ENCODE peak calls at places on chromosomes 13 and 19, in ten cellular contexts. One of them, this sample, is unnamed. For H3K4me1, the result is how much of the 10 kb centered on the place peaks cover.

GRCh38 chr19:50705422-50706019 is 14.1 kb downstream of the SHANK1 start:
- DNase-seq in tibial nerve: no peak
- DNase-seq in tibial artery: no peak
- DNase-seq in GM23248: peak
- DNase-seq in spleen: no peak
- DNase-seq in left lung: no peak
- DNase-seq in GM23338: peak
- DNase-seq in fibroblast of lung: peak
- DNase-seq in CD8-positive, alpha-beta memory T cell: no peak
- DNase-seq in IMR-90: peak
- DNase-seq in this sample: no peak

GRCh38 chr13:37481005-37481857 is 117.3 kb downstream of the POSTN start:
- DNase-seq in GM23338: no peak
- DNase-seq in GM23248: peak
- DNase-seq in tibial nerve: no peak
- DNase-seq in IMR-90: peak
- DNase-seq in spleen: no peak
- DNase-seq in left lung: no peak
- DNase-seq in tibial artery: no peak
- DNase-seq in CD8-positive, alpha-beta memory T cell: no peak
- DNase-seq in fibroblast of lung: peak
- DNase-seq in this sample: no peak

GRCh38 chr13:102903659-102904407 is 58.0 kb downstream of the ERCC5 start:
- DNase-seq in left lung: no peak
- DNase-seq in GM23248: peak
- DNase-seq in fibroblast of lung: peak
- DNase-seq in tibial artery: no peak
- DNase-seq in spleen: no peak
- DNase-seq in tibial nerve: no peak
- DNase-seq in GM23338: peak
- DNase-seq in IMR-90: peak
- DNase-seq in CD8-positive, alpha-beta memory T cell: no peak
- DNase-seq in this sample: no peak

GRCh38 chr13:54859827-54860226 is 1831.2 kb downstream of the OLFM4 start:
- DNase-seq in fibroblast of lung: no peak
- DNase-seq in GM23338: no peak
- DNase-seq in CD8-positive, alpha-beta memory T cell: no peak
- DNase-seq in GM23248: no peak
- DNase-seq in left lung: no peak
- DNase-seq in tibial nerve: no peak
- DNase-seq in tibial artery: no peak
- DNase-seq in spleen: no peak
- DNase-seq in IMR-90: no peak
- DNase-seq in this sample: no peak

GRCh38 chr13:30739646-30740642 is 4.6 kb downstream of the ALOX5AP start:
- DNase-seq in CD8-positive, alpha-beta memory T cell: peak
- DNase-seq in spleen: no peak
- DNase-seq in IMR-90: peak
- DNase-seq in GM23338: no peak
- DNase-seq in tibial nerve: no peak
- DNase-seq in left lung: no peak
- DNase-seq in tibial artery: no peak
- DNase-seq in fibroblast of lung: peak
- DNase-seq in GM23248: peak
- DNase-seq in this sample: no peak

GRCh38 chr13:43872181-43872580 is 7.4 kb downstream of the CCDC122 start:
- DNase-seq in GM23338: peak
- DNase-seq in tibial artery: no peak
- DNase-seq in CD8-positive, alpha-beta memory T cell: no peak
- DNase-seq in left lung: no peak
- DNase-seq in tibial nerve: no peak
- DNase-seq in IMR-90: peak
- DNase-seq in fibroblast of lung: no peak
- DNase-seq in GM23248: no peak
- DNase-seq in spleen: no peak
- DNase-seq in this sample: no peak

GRCh38 chr19:32877323-32877912 is 7.9 kb upstream of the SLC7A9 start:
- DNase-seq in fibroblast of lung: no peak
- DNase-seq in left lung: no peak
- DNase-seq in GM23338: no peak
- DNase-seq in tibial nerve: no peak
- DNase-seq in IMR-90: no peak
- DNase-seq in tibial artery: no peak
- DNase-seq in spleen: no peak
- DNase-seq in CD8-positive, alpha-beta memory T cell: no peak
- DNase-seq in GM23248: no peak
- DNase-seq in this sample: no peak

GRCh38 chr19:6779204-6779603 is 6.7 kb downstream of the VAV1 start:
- DNase-seq in left lung: no peak
- DNase-seq in CD8-positive, alpha-beta memory T cell: no peak
- DNase-seq in tibial nerve: no peak
- DNase-seq in IMR-90: no peak
- DNase-seq in fibroblast of lung: no peak
- DNase-seq in GM23338: no peak
- DNase-seq in tibial artery: no peak
- DNase-seq in GM23248: peak
- DNase-seq in spleen: no peak
- DNase-seq in this sample: no peak

GRCh38 chr19:10404888-10405808 is 1.8 kb upstream of the CDC37 start:
- DNase-seq in CD8-positive, alpha-beta memory T cell: no peak
- DNase-seq in GM23338: peak
- DNase-seq in tibial nerve: no peak
- DNase-seq in GM23248: peak
- DNase-seq in fibroblast of lung: no peak
- DNase-seq in left lung: no peak
- DNase-seq in IMR-90: no peak
- DNase-seq in tibial artery: no peak
- DNase-seq in spleen: no peak
- DNase-seq in this sample: no peak

GRCh38 chr19:10403137-10404021 is at the start of gene CDC37:
- DNase-seq in GM23338: peak
- DNase-seq in tibial artery: peak
- DNase-seq in left lung: peak
- DNase-seq in IMR-90: peak
- DNase-seq in CD8-positive, alpha-beta memory T cell: peak
- DNase-seq in tibial nerve: peak
- DNase-seq in spleen: peak
- DNase-seq in fibroblast of lung: peak
- DNase-seq in GM23248: peak
- DNase-seq in this sample: peak

GRCh38 chr19:10408511-10409291 is 5.4 kb upstream of the CDC37 start:
- DNase-seq in tibial artery: peak
- DNase-seq in IMR-90: no peak
- DNase-seq in GM23338: no peak
- DNase-seq in left lung: peak
- DNase-seq in GM23248: peak
- DNase-seq in CD8-positive, alpha-beta memory T cell: peak
- DNase-seq in spleen: peak
- DNase-seq in fibroblast of lung: no peak
- DNase-seq in tibial nerve: no peak
- DNase-seq in this sample: no peak

GRCh38 chr19:10406191-10406590 is 2.8 kb upstream of the CDC37 start:
- DNase-seq in GM23248: no peak
- DNase-seq in spleen: no peak
- DNase-seq in GM23338: no peak
- DNase-seq in tibial nerve: no peak
- DNase-seq in CD8-positive, alpha-beta memory T cell: no peak
- DNase-seq in IMR-90: no peak
- DNase-seq in tibial artery: no peak
- DNase-seq in left lung: no peak
- DNase-seq in fibroblast of lung: no peak
- DNase-seq in this sample: no peak

DNA sequence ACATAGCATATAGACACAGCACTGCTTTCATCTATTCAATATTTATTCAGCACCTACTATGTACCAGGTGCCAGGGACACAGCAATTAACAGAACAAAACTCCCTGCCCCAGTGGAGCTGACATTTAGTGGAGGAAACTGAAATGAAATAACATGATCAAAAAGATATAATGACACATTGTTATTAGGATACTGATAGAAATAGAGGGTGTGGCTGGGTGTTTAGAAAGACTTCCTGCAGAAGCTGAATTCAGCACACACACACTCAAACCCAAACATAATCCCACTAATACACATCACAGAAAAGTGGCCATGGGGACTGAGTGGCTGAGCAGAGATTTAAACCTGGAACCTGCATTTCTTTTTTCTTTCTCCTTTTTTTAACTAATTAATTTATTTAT is 3.8 kb upstream of the CDC37 start:
- DNase-seq in fibroblast of lung: no peak
- DNase-seq in spleen: no peak
- DNase-seq in tibial artery: no peak
- DNase-seq in GM23248: no peak
- DNase-seq in CD8-positive, alpha-beta memory T cell: no peak
- DNase-seq in GM23338: no peak
- DNase-seq in tibial nerve: no peak
- DNase-seq in IMR-90: no peak
- DNase-seq in left lung: no peak
- DNase-seq in this sample: no peak
- H3K4me1 ChIP-seq in fibroblast of lung: under half
- H3K4me1 ChIP-seq in spleen: under half
- H3K4me1 ChIP-seq in tibial artery: under half
- H3K4me1 ChIP-seq in GM23248: under half
- H3K4me1 ChIP-seq in CD8-positive, alpha-beta memory T cell: half or more
- H3K4me1 ChIP-seq in GM23338: under half
- H3K4me1 ChIP-seq in tibial nerve: under half
- H3K4me1 ChIP-seq in IMR-90: under half
- H3K4me1 ChIP-seq in left lung: half or more
- H3K4me1 ChIP-seq in this sample: under half

GRCh38 chr19:16366433-16367268 is 42.0 kb downstream of the KLF2 start:
- DNase-seq in left lung: no peak
- DNase-seq in GM23248: no peak
- DNase-seq in CD8-positive, alpha-beta memory T cell: peak
- DNase-seq in GM23338: peak
- DNase-seq in tibial artery: no peak
- DNase-seq in tibial nerve: no peak
- DNase-seq in spleen: peak
- DNase-seq in fibroblast of lung: no peak
- DNase-seq in IMR-90: no peak
- DNase-seq in this sample: no peak

GRCh38 chr19:16369306-16369663 is 44.7 kb downstream of the KLF2 start:
- DNase-seq in CD8-positive, alpha-beta memory T cell: no peak
- DNase-seq in GM23248: no peak
- DNase-seq in IMR-90: no peak
- DNase-seq in GM23338: no peak
- DNase-seq in spleen: no peak
- DNase-seq in tibial artery: no peak
- DNase-seq in fibroblast of lung: no peak
- DNase-seq in tibial nerve: no peak
- DNase-seq in left lung: no peak
- DNase-seq in this sample: no peak

GRCh38 chr19:16367269-16367683 is 42.6 kb downstream of the KLF2 start:
- DNase-seq in left lung: no peak
- DNase-seq in CD8-positive, alpha-beta memory T cell: peak
- DNase-seq in IMR-90: no peak
- DNase-seq in spleen: peak
- DNase-seq in tibial nerve: no peak
- DNase-seq in GM23338: no peak
- DNase-seq in GM23248: no peak
- DNase-seq in tibial artery: no peak
- DNase-seq in fibroblast of lung: no peak
- DNase-seq in this sample: no peak

GRCh38 chr19:16369664-16370576 is 45.3 kb downstream of the KLF2 start:
- DNase-seq in GM23338: no peak
- DNase-seq in IMR-90: no peak
- DNase-seq in tibial nerve: no peak
- DNase-seq in fibroblast of lung: no peak
- DNase-seq in spleen: peak
- DNase-seq in tibial artery: no peak
- DNase-seq in GM23248: no peak
- DNase-seq in left lung: no peak
- DNase-seq in CD8-positive, alpha-beta memory T cell: peak
- DNase-seq in this sample: no peak

GRCh38 chr19:16368385-16369305 is 44.0 kb downstream of the KLF2 start:
- DNase-seq in tibial nerve: no peak
- DNase-seq in tibial artery: no peak
- DNase-seq in IMR-90: no peak
- DNase-seq in fibroblast of lung: no peak
- DNase-seq in GM23338: no peak
- DNase-seq in CD8-positive, alpha-beta memory T cell: peak
- DNase-seq in left lung: no peak
- DNase-seq in GM23248: no peak
- DNase-seq in spleen: peak
- DNase-seq in this sample: no peak
- H3K4me1 ChIP-seq in tibial nerve: under half
- H3K4me1 ChIP-seq in tibial artery: under half
- H3K4me1 ChIP-seq in IMR-90: under half
- H3K4me1 ChIP-seq in fibroblast of lung: under half
- H3K4me1 ChIP-seq in GM23338: under half
- H3K4me1 ChIP-seq in CD8-positive, alpha-beta memory T cell: half or more
- H3K4me1 ChIP-seq in left lung: half or more
- H3K4me1 ChIP-seq in GM23248: under half
- H3K4me1 ChIP-seq in spleen: half or more
- H3K4me1 ChIP-seq in this sample: under half

DNA sequence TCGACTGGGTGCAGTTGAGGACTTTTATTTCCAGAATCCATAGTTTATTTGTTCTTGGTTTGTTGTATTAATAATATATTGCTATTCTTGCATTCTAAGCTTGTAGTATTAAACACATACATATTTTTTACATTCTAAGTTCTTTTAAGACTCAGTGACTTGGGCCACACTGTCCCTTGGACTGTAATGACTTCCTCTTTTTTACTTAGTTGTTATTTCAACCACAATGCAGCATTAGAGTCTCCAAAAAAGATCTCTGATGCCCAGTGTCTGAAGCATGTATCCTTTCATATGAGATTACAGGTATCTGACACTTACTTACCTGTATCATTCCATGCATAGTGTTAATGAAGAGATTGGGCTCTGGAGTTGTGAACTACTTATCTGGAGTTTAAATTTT is 864.9 kb upstream of the PCDH20 start:
- DNase-seq in left lung: no peak
- DNase-seq in GM23338: no peak
- DNase-seq in GM23248: no peak
- DNase-seq in tibial nerve: no peak
- DNase-seq in spleen: no peak
- DNase-seq in fibroblast of lung: no peak
- DNase-seq in tibial artery: no peak
- DNase-seq in IMR-90: no peak
- DNase-seq in CD8-positive, alpha-beta memory T cell: no peak
- DNase-seq in this sample: no peak
- H3K4me1 ChIP-seq in left lung: under half
- H3K4me1 ChIP-seq in GM23338: under half
- H3K4me1 ChIP-seq in GM23248: under half
- H3K4me1 ChIP-seq in tibial nerve: under half
- H3K4me1 ChIP-seq in spleen: under half
- H3K4me1 ChIP-seq in fibroblast of lung: under half
- H3K4me1 ChIP-seq in tibial artery: under half
- H3K4me1 ChIP-seq in IMR-90: under half
- H3K4me1 ChIP-seq in CD8-positive, alpha-beta memory T cell: under half
- H3K4me1 ChIP-seq in this sample: under half

GRCh38 chr13:40407567-40407966 is 258.9 kb downstream of the FOXO1 start:
- DNase-seq in tibial nerve: no peak
- DNase-seq in GM23248: no peak
- DNase-seq in tibial artery: no peak
- DNase-seq in spleen: no peak
- DNase-seq in fibroblast of lung: no peak
- DNase-seq in left lung: no peak
- DNase-seq in GM23338: no peak
- DNase-seq in IMR-90: no peak
- DNase-seq in CD8-positive, alpha-beta memory T cell: no peak
- DNase-seq in this sample: no peak

GRCh38 chr13:40410315-40410714 is 256.1 kb downstream of the FOXO1 start:
- DNase-seq in GM23338: no peak
- DNase-seq in tibial nerve: no peak
- DNase-seq in left lung: no peak
- DNase-seq in tibial artery: no peak
- DNase-seq in fibroblast of lung: no peak
- DNase-seq in IMR-90: no peak
- DNase-seq in spleen: no peak
- DNase-seq in CD8-positive, alpha-beta memory T cell: no peak
- DNase-seq in GM23248: no peak
- DNase-seq in this sample: no peak

GRCh38 chr13:40408602-40409001 is 257.8 kb downstream of the FOXO1 start:
- DNase-seq in spleen: no peak
- DNase-seq in GM23338: no peak
- DNase-seq in IMR-90: peak
- DNase-seq in tibial artery: no peak
- DNase-seq in CD8-positive, alpha-beta memory T cell: no peak
- DNase-seq in tibial nerve: no peak
- DNase-seq in GM23248: peak
- DNase-seq in fibroblast of lung: peak
- DNase-seq in left lung: no peak
- DNase-seq in this sample: no peak

GRCh38 chr13:40406405-40407138 is 259.9 kb downstream of the FOXO1 start:
- DNase-seq in fibroblast of lung: peak
- DNase-seq in spleen: no peak
- DNase-seq in GM23248: peak
- DNase-seq in left lung: no peak
- DNase-seq in GM23338: no peak
- DNase-seq in tibial nerve: no peak
- DNase-seq in IMR-90: peak
- DNase-seq in CD8-positive, alpha-beta memory T cell: no peak
- DNase-seq in tibial artery: no peak
- DNase-seq in this sample: no peak

GRCh38 chr13:40409278-40409677 is 257.2 kb downstream of the FOXO1 start:
- DNase-seq in CD8-positive, alpha-beta memory T cell: no peak
- DNase-seq in GM23248: no peak
- DNase-seq in tibial nerve: no peak
- DNase-seq in tibial artery: no peak
- DNase-seq in spleen: no peak
- DNase-seq in GM23338: no peak
- DNase-seq in fibroblast of lung: no peak
- DNase-seq in IMR-90: no peak
- DNase-seq in left lung: no peak
- DNase-seq in this sample: no peak
- H3K4me1 ChIP-seq in CD8-positive, alpha-beta memory T cell: under half
- H3K4me1 ChIP-seq in GM23248: under half
- H3K4me1 ChIP-seq in tibial nerve: under half
- H3K4me1 ChIP-seq in tibial artery: under half
- H3K4me1 ChIP-seq in spleen: under half
- H3K4me1 ChIP-seq in GM23338: under half
- H3K4me1 ChIP-seq in fibroblast of lung: under half
- H3K4me1 ChIP-seq in IMR-90: under half
- H3K4me1 ChIP-seq in left lung: under half
- H3K4me1 ChIP-seq in this sample: under half

This sample was measured in RWPE2.